ENCODE peak calls at places on chromosome 19, in five cellular contexts. R is spleen, A is body of pancreas, J is lower leg skin, I is IMR-90. F is an unnamed sample.

GRCh38 chr19:36771275-36772231 is 1.1 kb downstream of the ZNF850 start:
- DNase-seq in J (peak; percentile 88), R (peak; percentile 76), I (peak; percentile 87), A (peak; percentile 60), F (peak; percentile 24)

GRCh38 chr19:39125199-39125553 is 410 bp upstream of the PAK4 start:
- DNase-seq in A (no peak), J (no peak), R (no peak), I (no peak), F (no peak)

GRCh38 chr19:33954686-33955085 is 158.0 kb downstream of the KCTD15 start:
- DNase-seq in I (no peak), R (no peak), A (peak; percentile 31), J (peak; percentile 2), F (no peak)

GRCh38 chr19:19487077-19488040 is 28.0 kb downstream of the TSSK6 start:
- DNase-seq in R (peak; percentile 61), A (no peak), I (no peak), J (no peak), F (no peak)

GRCh38 chr19:31338069-31338767 is 11.0 kb downstream of the TSHZ3 start:
- DNase-seq in I (peak; percentile 85), J (no peak), R (no peak), A (no peak), F (no peak)

GRCh38 chr19:42563352-42564210 is 31.1 kb downstream of the CEACAM8 start:
- DNase-seq in J (no peak), I (peak; percentile 39), R (no peak), A (peak; percentile 19), F (peak; percentile 33)

GRCh38 chr19:18717601-18718000 is 34.1 kb downstream of the CRTC1 start:
- DNase-seq in I (no peak), J (no peak), R (no peak), A (no peak), F (no peak)

GRCh38 chr19:44776402-44777096 is 1.1 kb upstream of the CBLC start:
- DNase-seq in I (no peak), J (peak; percentile 92), A (no peak), R (no peak), F (no peak)

GRCh38 chr19:49741210-49741844 is 21.8 kb downstream of the TSKS start:
- DNase-seq in I (peak; percentile 28), A (no peak), R (no peak), J (no peak), F (no peak)

GRCh38 chr19:28701491-28701890 is 511.5 kb downstream of the UQCRFS1 start:
- DNase-seq in I (no peak), J (no peak), R (no peak), A (no peak), F (no peak)

GRCh38 chr19:45477216-45477615 is 9.4 kb downstream of the FOSB start:
- DNase-seq in I (no peak), A (no peak), J (no peak), R (no peak), F (no peak)

GRCh38 chr19:18894254-18895037 is 1.5 kb downstream of the CERS1 start:
- DNase-seq in J (no peak), A (no peak), R (peak; percentile 45), I (peak; percentile 35), F (no peak)

GRCh38 chr19:1854542-1855039 is 6.3 kb upstream of the REXO1 start:
- DNase-seq in J (peak; percentile 94), R (peak; percentile 89), I (no peak), A (no peak), F (no peak)

GRCh38 chr19:49658566-49659442 is 6.9 kb downstream of the IRF3 start:
- DNase-seq in I (no peak), J (no peak), A (no peak), R (no peak), F (no peak)

GRCh38 chr19:1855828-1856255 is 7.5 kb downstream of the KLF16 start:
- DNase-seq in I (peak; percentile 23), R (peak; percentile 87), A (no peak), J (no peak), F (no peak)

GRCh38 chr19:741506-742131 is 9.3 kb upstream of the MISP start:
- DNase-seq in R (no peak), A (no peak), J (no peak), I (no peak), F (no peak)

GRCh38 chr19:4851551-4852290 is 15.7 kb downstream of the PLIN3 start:
- DNase-seq in J (peak; percentile 93), R (peak; percentile 90), I (peak; percentile 42), A (peak; percentile 78), F (peak; percentile 68)

GRCh38 chr19:34049944-34050343 is 122.4 kb upstream of the LSM14A start:
- DNase-seq in I (no peak), R (no peak), A (no peak), J (no peak), F (no peak)

GRCh38 chr19:38676023-38676877 is 28.8 kb downstream of the ACTN4 start:
- DNase-seq in I (peak; percentile 78), J (no peak), A (no peak), R (peak; percentile 80), F (no peak)

GRCh38 chr19:40445945-40446784 is 2.0 kb upstream of the SERTAD3 start:
- DNase-seq in I (no peak), A (no peak), J (no peak), R (no peak), F (no peak)
- TF ChIP-seq POLR2A in I (no peak), A (no peak), J (no peak), R (no peak), F (no peak)

GRCh38 chr19:54209058-54209747 is 8.5 kb downstream of the RPS9 start:
- DNase-seq in J (no peak), R (peak; percentile 83), I (no peak), A (peak; percentile 37), F (no peak)

GRCh38 chr19:54206831-54207177 is 6.1 kb downstream of the RPS9 start:
- DNase-seq in A (no peak), R (no peak), J (no peak), I (no peak), F (no peak)

GRCh38 chr19:54209748-54210494 is 9.3 kb downstream of the RPS9 start:
- DNase-seq in R (no peak), J (peak; percentile 95), I (peak; percentile 98), A (peak; percentile 97), F (no peak)

GRCh38 chr19:54208784-54209057 is 8.1 kb downstream of the RPS9 start:
- DNase-seq in J (no peak), A (no peak), R (no peak), I (no peak), F (no peak)

DNA sequence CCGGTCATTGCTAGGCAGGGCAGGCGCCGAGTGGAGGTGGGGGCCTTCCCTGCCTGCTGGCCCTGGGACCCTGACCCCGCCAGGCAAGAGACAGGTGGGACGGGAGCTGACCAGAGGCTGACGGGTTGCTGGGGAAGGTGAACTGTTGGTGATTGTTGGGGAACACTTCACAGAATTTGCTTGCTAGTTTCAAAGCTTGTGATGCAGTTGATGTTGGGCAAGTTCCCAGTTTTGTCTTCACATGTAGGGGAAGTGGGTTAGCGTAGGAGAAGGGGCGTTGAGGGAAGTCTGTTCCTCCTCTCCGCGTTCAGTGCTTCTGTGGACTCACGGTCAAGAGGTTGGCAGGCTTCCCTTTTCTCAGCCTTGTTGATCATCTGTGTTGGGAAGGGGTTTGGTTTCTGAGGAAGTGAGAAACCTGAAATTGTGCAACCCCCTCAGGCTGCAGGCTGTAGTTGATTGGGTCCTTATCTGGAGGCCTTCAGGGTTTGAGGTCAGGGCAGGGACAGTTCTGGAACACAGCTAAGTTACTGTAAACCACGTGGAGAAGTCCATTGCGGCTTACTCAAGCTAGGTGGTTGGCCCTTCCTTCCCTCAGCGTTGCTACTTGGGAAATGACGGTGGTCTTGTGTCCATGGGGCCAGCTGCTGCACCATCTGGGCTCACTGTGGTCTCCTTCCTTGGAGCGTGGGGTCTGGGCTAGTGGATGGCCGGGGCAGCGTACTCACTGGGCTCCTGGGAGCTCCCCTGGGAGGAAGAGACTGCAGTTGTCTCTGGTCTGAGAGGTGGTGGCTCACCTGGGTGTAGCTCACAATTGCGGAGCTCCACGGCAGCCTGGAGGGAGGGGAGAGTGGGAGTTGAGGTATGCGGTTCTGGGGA is 7.5 kb downstream of the RPS9 start:
- DNase-seq in A (peak; percentile 72), R (peak; percentile 87), I (peak; percentile 78), J (peak; percentile 90), F (no peak)
- TF ChIP-seq POLR2A in A (peak; percentile 47), R (peak; percentile 25), I (peak; percentile 17), J (no peak), F (no peak)

GRCh38 chr19:3656747-3657394 is 30.3 kb upstream of the CACTIN start:
- DNase-seq in I (no peak), J (no peak), A (no peak), R (no peak), F (no peak)

GRCh38 chr19:3656073-3656746 is 29.6 kb upstream of the CACTIN start:
- DNase-seq in R (no peak), A (no peak), J (no peak), I (peak; percentile 13), F (no peak)

GRCh38 chr19:3657395-3657769 is 30.8 kb upstream of the CACTIN start:
- DNase-seq in R (no peak), I (no peak), J (no peak), A (no peak), F (no peak)

GRCh38 chr19:3653865-3654513 is 27.4 kb upstream of the CACTIN start:
- DNase-seq in A (no peak), I (no peak), R (no peak), J (no peak), F (no peak)

DNA sequence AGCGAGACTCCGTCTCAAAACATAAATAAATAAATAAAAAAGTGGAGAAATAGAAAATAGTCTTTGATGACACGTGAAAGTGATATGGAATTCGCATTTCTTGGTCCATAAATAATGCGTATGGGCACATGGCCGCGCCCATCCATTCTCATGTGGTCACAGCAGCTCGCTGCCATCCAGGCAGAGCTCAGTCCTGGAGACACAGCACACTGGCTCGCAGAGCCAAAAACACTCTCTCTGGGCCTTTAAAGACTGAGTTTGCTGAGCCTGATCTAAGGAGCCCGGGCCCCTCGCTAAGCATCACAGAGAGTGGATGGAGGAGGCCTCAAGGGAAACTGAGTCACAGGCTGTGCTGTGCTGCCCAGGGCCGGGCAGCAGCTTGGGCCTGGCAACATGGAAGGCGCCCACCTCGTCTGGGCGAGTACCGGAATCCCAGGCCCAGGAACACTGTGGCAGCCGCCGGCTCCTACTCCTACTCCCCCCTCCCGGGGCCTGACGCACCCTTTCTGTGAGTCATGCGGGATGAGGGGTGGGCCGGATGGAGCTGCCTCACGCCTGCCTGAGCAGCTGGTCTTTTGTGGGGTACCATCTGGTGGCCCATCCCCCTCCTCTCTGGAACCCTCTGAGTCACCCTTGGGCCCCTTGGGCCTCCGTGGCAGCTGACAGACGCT is 28.9 kb upstream of the CACTIN start:
- DNase-seq in A (no peak), J (no peak), I (peak; percentile 95), R (no peak), F (no peak)
- TF ChIP-seq POLR2A in A (no peak), J (no peak), I (peak; percentile 56), R (no peak), F (no peak)

DNA sequence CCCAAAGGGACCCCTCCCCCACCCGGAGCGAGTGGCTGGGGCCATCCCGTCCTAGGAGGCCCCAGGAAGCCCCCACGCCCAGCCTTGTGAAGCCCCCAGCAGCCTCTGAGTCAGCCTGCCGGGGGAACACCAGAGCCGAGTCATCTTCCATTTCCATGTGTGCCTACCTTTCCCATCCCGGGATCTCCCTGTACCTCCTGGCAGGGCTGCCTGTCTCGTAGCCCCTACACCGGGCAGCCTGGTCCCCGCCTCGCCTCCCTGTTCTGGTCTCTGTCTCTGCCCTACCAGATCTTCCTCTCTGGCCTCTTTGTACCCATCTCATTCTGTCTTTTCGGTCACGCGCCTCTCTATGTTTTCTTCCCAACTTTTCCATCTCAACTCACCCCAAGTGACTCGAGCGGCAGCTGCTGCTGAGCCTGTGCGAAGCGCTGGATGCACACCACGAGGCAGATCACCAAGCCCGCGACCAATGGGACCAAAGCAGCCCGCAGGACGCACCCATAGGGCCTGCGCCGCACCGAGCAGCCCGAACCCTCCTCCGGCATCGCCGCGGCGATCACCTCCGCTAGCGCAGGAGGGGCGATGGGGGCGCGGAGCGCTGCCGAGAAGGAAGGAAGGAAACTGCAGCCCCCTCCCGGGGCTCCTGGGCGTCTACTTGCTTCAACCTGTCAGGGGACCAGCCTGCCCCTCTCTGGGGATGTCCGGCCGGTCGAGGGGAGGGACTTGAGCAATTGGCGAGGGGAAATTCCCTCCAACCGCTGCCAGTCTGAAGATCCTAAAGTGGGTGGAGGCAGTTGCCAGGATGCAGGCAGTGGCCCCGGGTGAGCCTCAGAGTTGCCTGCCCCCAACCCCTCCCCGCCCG is at the start of gene CD70:
- DNase-seq in A (no peak), J (peak; percentile 92), R (peak; percentile 86), I (no peak), F (peak; percentile 62)
- TF ChIP-seq POLR2A in A (no peak), J (no peak), R (no peak), I (no peak), F (peak; percentile 95)